ENCODE peak calls at places on chromosomes 4 and X, in seven cellular contexts. F is suprapubic skin, O is BE2C, E is cardiac muscle cell, W is MM.1S, H is neuronal stem cell, U is adrenal gland. M is an unnamed sample. For H3K36me3, the result is how much of the 10 kb centered on the place peaks cover.

GRCh38 chrX:108584617-108585211 is 145.1 kb downstream of the COL4A5 start:
- DNase-seq in F (no peak), O (peak), E (peak), W (peak), H (peak), U (no peak), M (peak)

GRCh38 chr4:5078015-5078414 is 26.7 kb downstream of the STK32B start:
- DNase-seq in F (no peak), O (no peak), E (no peak), W (no peak), H (no peak), U (no peak), M (no peak)

GRCh38 chr4:175273995-175274753 is 356.0 kb downstream of the ADAM29 start:
- DNase-seq in F (no peak), O (no peak), E (no peak), W (no peak), H (no peak), U (no peak), M (no peak)

GRCh38 chr4:74632634-74633033 is 161.7 kb downstream of the BTC start:
- DNase-seq in F (no peak), O (no peak), E (no peak), W (no peak), H (no peak), U (no peak), M (no peak)

GRCh38 chrX:103540145-103540544 is 20.9 kb upstream of the RAB40A start:
- DNase-seq in F (no peak), O (no peak), E (no peak), W (no peak), H (no peak), U (no peak), M (no peak)

GRCh38 chrX:119672252-119672825 is 20.6 kb downstream of the SEPTIN6 start:
- DNase-seq in F (no peak), O (peak), E (no peak), W (no peak), H (no peak), U (no peak), M (no peak)

GRCh38 chrX:40864972-40865371 is 129.6 kb upstream of the MED14 start:
- DNase-seq in F (no peak), O (no peak), E (no peak), W (no peak), H (no peak), U (no peak), M (no peak)

GRCh38 chrX:109373468-109373867 is 108.4 kb downstream of the GUCY2F start:
- DNase-seq in F (no peak), O (no peak), E (no peak), W (no peak), H (no peak), U (no peak), M (no peak)

GRCh38 chrX:30039768-30040167 is 175.6 kb upstream of the MAGEB2 start:
- DNase-seq in F (no peak), O (no peak), E (no peak), W (no peak), H (no peak), U (no peak), M (no peak)

GRCh38 chr4:110667670-110668069 is 44.8 kb upstream of the PITX2 start:
- DNase-seq in F (no peak), O (no peak), E (no peak), W (no peak), H (no peak), U (no peak), M (no peak)

GRCh38 chrX:103537871-103538387 is 18.6 kb upstream of the RAB40A start:
- DNase-seq in F (no peak), O (no peak), E (no peak), W (no peak), H (no peak), U (no peak), M (no peak)

GRCh38 chr4:21949073-21949457 is 493 bp upstream of the KCNIP4 start:
- DNase-seq in F (no peak), O (peak), E (peak), W (no peak), H (peak), U (no peak), M (no peak)

GRCh38 chr4:113952452-113953029 is 26.9 kb downstream of the ARSJ start:
- DNase-seq in F (no peak), O (peak), E (peak), W (peak), H (peak), U (peak), M (peak)

GRCh38 chrX:13094780-13095425 is 50.5 kb upstream of the FAM9C start:
- DNase-seq in F (no peak), O (no peak), E (no peak), W (no peak), H (no peak), U (no peak), M (no peak)

GRCh38 chr4:73922317-73922716 is 53.1 kb downstream of the CXCL1 start:
- DNase-seq in F (no peak), O (no peak), E (no peak), W (no peak), H (no peak), U (no peak), M (no peak)

GRCh38 chrX:95318882-95319281 is 1365.8 kb upstream of the DIAPH2 start:
- DNase-seq in F (no peak), O (no peak), E (peak), W (peak), H (no peak), U (no peak), M (peak)

GRCh38 chrX:149837639-149838038 is 43.3 kb upstream of the MAGEA8 start:
- DNase-seq in F (no peak), O (no peak), E (no peak), W (no peak), H (no peak), U (no peak), M (no peak)

GRCh38 chrX:35890699-35891098 is 28.8 kb upstream of the CFAP47 start:
- DNase-seq in F (no peak), O (peak), E (peak), W (peak), H (peak), U (peak), M (peak)

GRCh38 chr4:89162987-89163386 is 51.7 kb downstream of the TIGD2 start:
- DNase-seq in F (no peak), O (no peak), E (no peak), W (no peak), H (no peak), U (no peak), M (no peak)

GRCh38 chrX:5051831-5052491 is 1176.7 kb downstream of the NLGN4X start:
- DNase-seq in F (no peak), O (no peak), E (peak), W (no peak), H (no peak), U (peak), M (no peak)

GRCh38 chr4:8594097-8595038 is 1.8 kb downstream of the CPZ start:
- DNase-seq in F (no peak), O (peak), E (peak), W (peak), H (peak), U (peak), M (peak)

GRCh38 chrX:118315529-118315928 is 30.4 kb upstream of the WDR44 start:
- DNase-seq in F (no peak), O (no peak), E (no peak), W (no peak), H (no peak), U (no peak), M (no peak)

GRCh38 chr4:129014566-129015509 is 78.5 kb downstream of the SCLT1 start:
- DNase-seq in F (no peak), O (no peak), E (no peak), W (no peak), H (no peak), U (no peak), M (no peak)

GRCh38 chr4:59994118-59994517 is 1206.0 kb upstream of the ADGRL3 start:
- DNase-seq in F (no peak), O (no peak), E (no peak), W (no peak), H (no peak), U (no peak), M (no peak)

GRCh38 chrX:125289209-125289608 is 30.5 kb upstream of the TEX13C start:
- DNase-seq in F (no peak), O (no peak), E (no peak), W (no peak), H (no peak), U (no peak), M (no peak)

GRCh38 chr4:139167774-139168444 is 9.1 kb downstream of the ELF2 start:
- DNase-seq in F (no peak), O (no peak), E (no peak), W (peak), H (no peak), U (no peak), M (no peak)

GRCh38 chrX:67917412-67918010 is 373.7 kb downstream of the AR start:
- DNase-seq in F (no peak), O (no peak), E (no peak), W (no peak), H (no peak), U (no peak), M (no peak)

GRCh38 chr4:29704059-29704458 is 1016.1 kb upstream of the PCDH7 start:
- DNase-seq in F (no peak), O (no peak), E (no peak), W (no peak), H (no peak), U (no peak), M (no peak)

GRCh38 chr4:6622744-6623143 is 17.7 kb upstream of the MRFAP1 start:
- DNase-seq in F (no peak), O (no peak), E (no peak), W (no peak), H (no peak), U (no peak), M (no peak)

GRCh38 chr4:56181140-56181950 is 205.9 kb downstream of the AASDH start:
- DNase-seq in F (no peak), O (peak), E (no peak), W (no peak), H (no peak), U (no peak), M (no peak)

GRCh38 chrX:80285131-80285773 is 135.0 kb upstream of the TENT5D start:
- DNase-seq in F (no peak), O (peak), E (peak), W (peak), H (peak), U (peak), M (peak)

GRCh38 chrX:30308263-30309138 is 689 bp downstream of the NR0B1 start:
- DNase-seq in F (no peak), O (peak), E (peak), W (no peak), H (peak), U (peak), M (peak)

GRCh38 chr4:147754037-147754445 is 22.2 kb downstream of the ARHGAP10 start:
- DNase-seq in F (no peak), O (no peak), E (no peak), W (no peak), H (no peak), U (no peak), M (no peak)

GRCh38 chr4:17152941-17153340 is 254.5 kb upstream of the LDB2 start:
- DNase-seq in F (no peak), O (no peak), E (no peak), W (no peak), H (no peak), U (no peak), M (no peak)

GRCh38 chr4:53744446-53745160 is 153.3 kb upstream of the LNX1 start:
- DNase-seq in F (no peak), O (peak), E (peak), W (no peak), H (no peak), U (no peak), M (no peak)

GRCh38 chrX:48636776-48637175 is 39.5 kb downstream of the WDR13 start:
- DNase-seq in F (no peak), O (no peak), E (no peak), W (no peak), H (no peak), U (no peak), M (no peak)

GRCh38 chrX:47180346-47180745 is 13.3 kb upstream of the UBA1 start:
- DNase-seq in F (peak), O (no peak), E (no peak), W (no peak), H (no peak), U (no peak), M (no peak)
- H3K36me3 ChIP-seq in F (half or more), O (under half), E (under half), W (under half), H (half or more), U (half or more), M (under half)

DNA sequence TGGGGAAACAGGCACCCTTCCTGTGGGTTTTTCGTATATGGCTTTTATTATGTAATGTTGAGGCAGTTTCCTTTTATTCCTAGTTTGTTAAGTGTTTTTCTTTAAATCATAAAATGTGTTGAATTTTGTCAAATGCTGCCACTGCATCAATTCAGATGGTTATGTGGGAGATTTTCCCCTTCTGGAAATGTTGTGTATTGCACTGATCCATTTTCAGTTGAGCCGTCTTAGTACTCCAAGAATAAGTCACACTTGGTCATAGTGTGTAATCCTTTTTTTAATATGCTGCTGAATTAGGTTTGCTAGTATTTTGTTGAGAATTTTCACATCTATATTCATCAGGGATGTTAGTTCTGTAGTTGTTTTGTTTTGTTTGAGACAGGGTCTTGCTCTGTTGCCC is 9.5 kb upstream of the CTBP1 start:
- DNase-seq in F (no peak), O (no peak), E (no peak), W (no peak), H (no peak), U (no peak), M (no peak)
- H3K4me3 ChIP-seq in F (no peak), O (no peak), E (no peak), W (no peak), H (no peak), U (no peak), M (no peak)

DNA sequence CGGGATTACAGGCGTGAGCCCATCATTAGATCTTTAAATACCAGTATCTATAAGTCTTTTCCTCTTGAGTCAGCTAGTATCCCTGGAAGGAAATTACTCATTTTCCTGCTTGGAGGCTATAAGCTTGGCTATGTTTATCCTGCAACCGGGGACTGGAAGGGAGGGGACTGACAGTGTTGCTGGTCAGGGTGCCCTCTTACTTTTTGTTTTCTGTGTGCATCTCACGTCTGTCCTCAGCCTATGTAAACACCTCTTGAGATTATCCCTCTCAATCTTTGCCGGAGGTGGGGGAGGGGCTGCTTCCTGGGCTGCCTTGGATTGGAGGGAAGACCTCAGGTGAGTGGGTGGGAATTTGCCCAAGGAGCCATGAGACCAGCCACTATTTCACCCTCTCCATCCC is 37.0 kb downstream of the HTT start:
- DNase-seq in F (peak), O (no peak), E (no peak), W (no peak), H (no peak), U (no peak), M (peak)
- H3K36me3 ChIP-seq in F (half or more), O (under half), E (under half), W (under half), H (half or more), U (under half), M (half or more)

GRCh38 chr4:140742838-140743193 is 13.4 kb downstream of the TBC1D9 start:
- DNase-seq in F (no peak), O (no peak), E (no peak), W (no peak), H (no peak), U (no peak), M (no peak)
- H3K4me3 ChIP-seq in F (no peak), O (no peak), E (no peak), W (peak), H (no peak), U (no peak), M (no peak)

GRCh38 chr4:186605261-186605865 is 50.0 kb upstream of the MTNR1A start:
- DNase-seq in F (no peak), O (no peak), E (no peak), W (no peak), H (no peak), U (no peak), M (no peak)
- H3K36me3 ChIP-seq in F (half or more), O (under half), E (half or more), W (under half), H (half or more), U (under half), M (under half)

GRCh38 chr4:145870155-145871020 is 68.2 kb downstream of the ZNF827 start:
- DNase-seq in F (no peak), O (no peak), E (no peak), W (peak), H (no peak), U (no peak), M (no peak)
- H3K4me3 ChIP-seq in F (no peak), O (no peak), E (no peak), W (peak), H (no peak), U (no peak), M (no peak)

GRCh38 chr4:150849016-150849415 is 166.1 kb downstream of the LRBA start:
- DNase-seq in F (no peak), O (no peak), E (no peak), W (no peak), H (no peak), U (no peak), M (no peak)
- H3K36me3 ChIP-seq in F (under half), O (under half), E (under half), W (under half), H (under half), U (under half), M (under half)

GRCh38 chr4:44447563-44448504 is 775 bp downstream of the KCTD8 start:
- DNase-seq in F (peak), O (peak), E (peak), W (peak), H (peak), U (peak), M (peak)
- H3K4me3 ChIP-seq in F (peak), O (peak), E (peak), W (peak), H (peak), U (peak), M (peak)

GRCh38 chrX:154355094-154355775 is 19.2 kb downstream of the FLNA start:
- DNase-seq in F (no peak), O (no peak), E (no peak), W (no peak), H (no peak), U (no peak), M (no peak)

GRCh38 chrX:154357205-154357604 is 17.2 kb downstream of the FLNA start:
- DNase-seq in F (no peak), O (no peak), E (no peak), W (no peak), H (no peak), U (no peak), M (no peak)

GRCh38 chrX:154358011-154358410 is 16.4 kb downstream of the FLNA start:
- DNase-seq in F (no peak), O (no peak), E (no peak), W (no peak), H (no peak), U (no peak), M (no peak)

GRCh38 chrX:154355776-154356140 is 18.7 kb downstream of the FLNA start:
- DNase-seq in F (no peak), O (no peak), E (no peak), W (no peak), H (no peak), U (no peak), M (no peak)

GRCh38 chrX:154356596-154356995 is 17.8 kb downstream of the FLNA start:
- DNase-seq in F (no peak), O (no peak), E (no peak), W (no peak), H (no peak), U (no peak), M (no peak)
- H3K36me3 ChIP-seq in F (half or more), O (half or more), E (half or more), W (under half), H (half or more), U (half or more), M (half or more)

GRCh38 chr4:24912252-24913098 is at the start of gene CCDC149:
- DNase-seq in F (peak), O (peak), E (peak), W (peak), H (peak), U (peak), M (peak)
- H3K4me3 ChIP-seq in F (peak), O (peak), E (peak), W (peak), H (peak), U (peak), M (peak)